ENCODE peak calls at places on chromosomes 16 and 17, in eight cellular contexts. Z is BE2C; V is naive thymus-derived CD4-positive, alpha-beta T cell; G is SJSA1; F is cardiac muscle cell; L is Caco-2; N is HFF-Myc; K is AG10803. E is an unnamed sample.

GRCh38 chr16:9484901-9485300 is 393.5 kb downstream of the HAPSTR1 start:
- DNase-seq in Z (no peak), V (no peak), G (no peak), F (no peak), L (no peak), N (no peak), K (no peak), E (no peak)

GRCh38 chr17:79023886-79024771 is at the start of gene C1QTNF1:
- DNase-seq in Z (peak), V (peak), G (peak), F (peak), L (peak), N (no peak), K (no peak), E (peak)

GRCh38 chr16:19753815-19754643 is 36.0 kb downstream of the IQCK start:
- DNase-seq in Z (no peak), V (no peak), G (no peak), F (no peak), L (peak), N (no peak), K (no peak), E (no peak)

GRCh38 chr16:54882556-54882955 is 48.1 kb upstream of the IRX5 start:
- DNase-seq in Z (no peak), V (no peak), G (no peak), F (no peak), L (no peak), N (no peak), K (no peak), E (no peak)

GRCh38 chr16:35200662-35201061 is 1741.2 kb downstream of the TP53TG3F start:
- DNase-seq in Z (no peak), V (no peak), G (no peak), F (no peak), L (no peak), N (no peak), K (no peak), E (no peak)

GRCh38 chr17:48907713-48908046 is 527 bp upstream of the UBE2Z start:
- DNase-seq in Z (no peak), V (peak), G (no peak), F (no peak), L (no peak), N (no peak), K (peak), E (no peak)

GRCh38 chr17:65556014-65556909 is 5.2 kb downstream of the AXIN2 start:
- DNase-seq in Z (peak), V (peak), G (peak), F (peak), L (peak), N (peak), K (peak), E (peak)

GRCh38 chr17:48143629-48144028 is 36.1 kb downstream of the SNX11 start:
- DNase-seq in Z (no peak), V (no peak), G (no peak), F (peak), L (no peak), N (no peak), K (no peak), E (no peak)

GRCh38 chr17:74785096-74785980 is 9.2 kb upstream of the NAT9 start:
- DNase-seq in Z (no peak), V (no peak), G (no peak), F (no peak), L (no peak), N (no peak), K (no peak), E (no peak)

GRCh38 chr17:77619851-77620250 is 338.7 kb upstream of the TNRC6C start:
- DNase-seq in Z (no peak), V (no peak), G (no peak), F (no peak), L (no peak), N (no peak), K (peak), E (no peak)

GRCh38 chr17:3033248-3033640 is 30.2 kb downstream of the OR1D5 start:
- DNase-seq in Z (no peak), V (no peak), G (peak), F (no peak), L (no peak), N (no peak), K (no peak), E (no peak)

GRCh38 chr16:25635449-25635848 is 56.3 kb upstream of the HS3ST4 start:
- DNase-seq in Z (no peak), V (no peak), G (no peak), F (no peak), L (no peak), N (no peak), K (no peak), E (no peak)

GRCh38 chr16:30565526-30565925 is 6.0 kb downstream of the ZNF688 start:
- DNase-seq in Z (no peak), V (no peak), G (no peak), F (no peak), L (no peak), N (no peak), K (no peak), E (no peak)

GRCh38 chr17:78237403-78238012 is 6.1 kb downstream of the TMEM235 start:
- DNase-seq in Z (no peak), V (no peak), G (no peak), F (no peak), L (no peak), N (no peak), K (no peak), E (no peak)

GRCh38 chr17:67076290-67076689 is 31.9 kb downstream of the CACNG1 start:
- DNase-seq in Z (no peak), V (no peak), G (no peak), F (no peak), L (peak), N (no peak), K (no peak), E (no peak)

GRCh38 chr16:22353933-22354541 is 20.4 kb downstream of the CDR2 start:
- DNase-seq in Z (no peak), V (no peak), G (no peak), F (no peak), L (no peak), N (no peak), K (no peak), E (no peak)

GRCh38 chr17:6257339-6257738 is 177.6 kb downstream of the AIPL1 start:
- DNase-seq in Z (no peak), V (no peak), G (no peak), F (no peak), L (no peak), N (no peak), K (peak), E (no peak)

GRCh38 chr17:9969301-9969935 is 64.3 kb upstream of the RCVRN start:
- DNase-seq in Z (no peak), V (no peak), G (no peak), F (no peak), L (no peak), N (no peak), K (no peak), E (no peak)

DNA sequence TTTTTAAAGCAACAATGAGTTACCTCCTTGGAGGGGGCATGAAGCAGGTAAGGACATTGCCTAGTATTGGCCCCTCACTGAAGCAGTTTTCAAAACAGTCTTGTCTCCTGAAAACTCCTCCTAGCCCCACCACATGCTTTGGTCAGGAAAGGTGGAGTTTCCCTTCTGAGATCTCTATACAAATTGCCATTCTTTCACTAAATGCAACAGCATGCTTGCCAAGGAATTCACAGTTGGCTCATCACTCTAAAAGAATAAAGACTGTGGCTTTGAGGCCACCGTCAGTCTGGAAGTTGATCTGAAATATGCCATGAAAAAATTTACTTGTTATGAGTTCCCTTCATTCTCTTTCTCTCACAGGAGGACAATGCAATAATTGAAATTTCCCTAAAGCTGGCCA is 4.2 kb downstream of the TTC19 start:
- DNase-seq in Z (no peak), V (no peak), G (no peak), F (no peak), L (no peak), N (no peak), K (no peak), E (no peak)
- H3K4me3 ChIP-seq in Z (no peak), V (no peak), G (no peak), F (no peak), L (no peak), N (no peak), K (no peak), E (no peak)

DNA sequence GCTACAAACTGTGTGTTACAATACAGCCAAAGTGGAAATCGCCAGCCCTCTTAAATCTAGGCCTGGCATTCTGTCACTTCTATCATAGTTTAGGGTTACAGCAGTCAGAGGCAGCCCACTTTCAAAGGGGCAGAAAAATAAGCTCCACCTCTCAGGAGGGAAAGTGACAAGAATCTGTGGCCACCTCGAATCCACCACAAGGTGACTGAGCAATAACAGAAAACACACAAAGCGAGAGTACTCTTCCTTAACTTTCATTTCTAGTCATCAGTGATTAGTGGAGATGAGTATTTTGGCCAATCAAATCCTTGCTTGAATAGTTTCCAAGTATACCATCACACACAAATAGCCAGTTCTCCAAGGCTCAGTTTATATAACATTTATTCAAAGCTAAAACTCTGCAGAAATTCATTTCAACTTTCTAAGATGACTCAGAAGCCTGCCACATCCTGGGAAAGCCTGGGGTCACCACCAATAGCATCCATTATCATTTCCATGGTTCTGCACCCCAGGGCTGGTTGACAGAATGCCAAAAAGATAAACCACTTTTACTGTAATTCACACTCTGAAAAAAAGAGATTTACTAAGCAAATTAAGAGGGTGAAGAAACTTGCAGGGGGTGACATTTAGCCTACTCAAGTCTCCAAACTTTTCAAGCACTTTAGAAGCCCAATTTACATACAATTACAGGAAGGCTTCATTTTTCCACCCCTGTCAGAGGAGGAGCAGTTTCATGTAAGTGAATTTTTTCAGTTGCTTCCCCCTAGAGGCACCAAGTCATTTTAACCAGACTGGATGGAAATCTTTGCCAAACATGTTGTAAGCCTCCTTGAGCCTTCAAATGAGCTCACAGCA is 66.8 kb downstream of the SALL1 start:
- DNase-seq in Z (no peak), V (no peak), G (no peak), F (no peak), L (no peak), N (no peak), K (peak), E (no peak)
- H3K4me3 ChIP-seq in Z (no peak), V (no peak), G (no peak), F (no peak), L (no peak), N (no peak), K (no peak), E (no peak)

GRCh38 chr16:4239682-4240175 is 2.2 kb downstream of the SRL start:
- DNase-seq in Z (no peak), V (no peak), G (no peak), F (no peak), L (no peak), N (no peak), K (no peak), E (no peak)
- H3K4me3 ChIP-seq in Z (no peak), V (no peak), G (no peak), F (no peak), L (no peak), N (no peak), K (no peak), E (no peak)

DNA sequence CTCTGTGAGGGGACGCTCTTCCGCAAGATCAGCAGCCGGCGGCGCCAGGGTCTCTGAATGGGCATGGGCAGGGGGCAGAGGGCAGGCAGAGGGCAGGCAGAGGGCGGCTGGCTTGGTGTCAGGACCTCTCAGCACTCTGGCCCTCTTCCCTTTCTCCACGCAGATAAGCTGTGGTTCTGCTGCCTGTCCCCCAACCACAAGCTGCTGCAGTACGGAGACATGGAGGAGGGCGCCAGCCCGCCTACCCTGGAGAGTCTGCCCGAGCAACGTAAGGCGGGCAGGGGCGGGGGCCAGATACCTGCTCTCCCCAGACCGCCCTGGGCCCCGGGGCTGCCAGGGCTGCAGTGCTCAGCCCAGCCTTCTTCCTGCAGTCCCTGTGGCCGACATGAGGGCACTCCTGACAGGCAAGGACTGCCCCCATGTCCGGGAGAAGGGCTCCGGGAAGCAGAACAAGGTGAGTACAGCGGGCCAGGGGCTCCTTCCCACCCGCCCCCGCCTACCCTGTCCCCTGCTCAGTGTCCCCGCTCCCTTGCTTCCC is 4.1 kb downstream of the ELMO3 start:
- DNase-seq in Z (no peak), V (no peak), G (no peak), F (no peak), L (no peak), N (no peak), K (no peak), E (no peak)
- H3K4me3 ChIP-seq in Z (no peak), V (no peak), G (no peak), F (no peak), L (no peak), N (no peak), K (no peak), E (no peak)